ENCODE peak calls at places on chromosomes 7 and 10, in five cellular contexts. K, S, U, P and C are unnamed samples.

GRCh38 chr7:74527842-74528241 is 74.1 kb downstream of the GTF2IRD1 start:
- DNase-seq in S (no peak), K (no peak), P (no peak), U (no peak), C (no peak)

GRCh38 chr10:80158598-80159127 is 26.1 kb downstream of the PLAC9 start:
- DNase-seq in K (peak; percentile 92), S (peak; percentile 96), U (no peak), P (peak; percentile 94), C (no peak)

GRCh38 chr10:86172296-86172695 is 194.3 kb downstream of the GRID1 start:
- DNase-seq in K (no peak), P (no peak), U (no peak), S (no peak), C (no peak)

GRCh38 chr7:22248111-22248809 is 108.7 kb downstream of the RAPGEF5 start:
- DNase-seq in P (no peak), K (no peak), U (no peak), S (no peak), C (no peak)

GRCh38 chr10:67696029-67696428 is at the start of gene CTNNA3:
- DNase-seq in U (no peak), K (no peak), P (no peak), S (no peak), C (no peak)

GRCh38 chr7:88458931-88459330 is 152.2 kb upstream of the STEAP4 start:
- DNase-seq in S (no peak), U (no peak), P (no peak), K (no peak), C (no peak)

GRCh38 chr7:98295467-98296220 is 14.2 kb downstream of the BRI3 start:
- DNase-seq in P (no peak), U (no peak), S (peak; percentile 30), K (no peak), C (no peak)

GRCh38 chr10:69413221-69413865 is 3.4 kb downstream of the TACR2 start:
- DNase-seq in P (no peak), S (peak; percentile 90), K (no peak), U (no peak), C (no peak)

GRCh38 chr7:19143930-19144574 is 1.2 kb downstream of the FERD3L start:
- DNase-seq in K (no peak), P (no peak), U (no peak), S (peak; percentile 7), C (no peak)

GRCh38 chr10:54559498-54559897 is 241.5 kb downstream of the PCDH15 start:
- DNase-seq in U (no peak), P (no peak), K (no peak), S (no peak), C (no peak)

GRCh38 chr7:144842377-144842851 is 6.6 kb upstream of the TPK1 start:
- DNase-seq in P (no peak), U (peak; percentile 27), K (no peak), S (no peak), C (no peak)

GRCh38 chr7:94696981-94697670 is 41.2 kb upstream of the SGCE start:
- DNase-seq in S (peak; percentile 96), K (peak; percentile 82), P (peak; percentile 71), U (no peak), C (no peak)

GRCh38 chr7:130901209-130901783 is 167.3 kb upstream of the KLF14 start:
- DNase-seq in S (peak; percentile 98), P (no peak), K (peak; percentile 76), U (no peak), C (no peak)

GRCh38 chr10:58950618-58951017 is 225.8 kb upstream of the PHYHIPL start:
- DNase-seq in S (peak; percentile 69), U (no peak), P (no peak), K (no peak), C (no peak)

GRCh38 chr10:88064608-88065383 is 201.4 kb downstream of the PTEN start:
- DNase-seq in U (peak; percentile 71), K (no peak), P (peak; percentile 88), S (peak; percentile 67), C (peak; percentile 2)

GRCh38 chr7:2195403-2196246 is 37.1 kb downstream of the MAD1L1 start:
- DNase-seq in U (no peak), P (no peak), S (no peak), K (no peak), C (no peak)

GRCh38 chr10:20002657-20003056 is 186.4 kb downstream of the PLXDC2 start:
- DNase-seq in S (no peak), U (no peak), K (no peak), P (no peak), C (no peak)

GRCh38 chr10:20006169-20006870 is 190.1 kb downstream of the PLXDC2 start:
- DNase-seq in U (no peak), K (no peak), P (no peak), S (no peak), C (no peak)

GRCh38 chr10:20007426-20007825 is 191.2 kb downstream of the PLXDC2 start:
- DNase-seq in K (no peak), P (no peak), S (no peak), U (no peak), C (no peak)

GRCh38 chr10:20004087-20004523 is 187.9 kb downstream of the PLXDC2 start:
- DNase-seq in S (peak; percentile 19), K (no peak), P (no peak), U (peak; percentile 17), C (no peak)

DNA sequence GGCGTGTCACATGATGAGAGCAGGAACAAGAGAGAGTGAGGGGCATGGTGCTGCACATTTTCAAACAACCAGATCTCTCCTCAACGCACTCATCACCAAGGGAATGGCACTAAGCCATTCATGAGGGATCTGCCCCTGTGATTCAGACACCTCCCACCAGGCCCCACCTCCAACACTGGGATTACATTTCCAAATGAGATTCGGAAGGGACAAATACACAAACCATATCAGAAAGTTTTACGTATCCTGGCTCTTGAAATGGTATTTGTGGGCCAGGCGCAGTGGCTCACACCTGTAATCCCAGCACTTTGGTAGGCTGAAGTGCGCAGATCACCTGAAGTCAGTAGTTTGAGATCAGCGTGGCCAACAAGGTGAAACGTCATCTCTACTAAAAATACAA is 189.4 kb downstream of the PLXDC2 start:
- DNase-seq in S (no peak), K (no peak), U (no peak), P (no peak), C (no peak)
- H3K27ac ChIP-seq in S (no peak overlapping the region), K (no peak overlapping the region), U (no peak overlapping the region), P (no peak overlapping the region), C (no peak overlapping the region)

GRCh38 chr7:150382123-150382843 is 3.2 kb downstream of the ZNF775 start:
- DNase-seq in U (peak; percentile 80), K (no peak), P (no peak), S (no peak), C (no peak)
- H3K4me3 ChIP-seq in U (peak overlapping the region; percentile 56), K (no peak overlapping the region), P (no peak overlapping the region), S (no peak overlapping the region), C (no peak overlapping the region)

GRCh38 chr10:128318868-128319267 is 192.6 kb upstream of the MKI67 start:
- DNase-seq in U (no peak), P (no peak), K (no peak), S (no peak), C (no peak)

GRCh38 chr10:128316925-128317324 is 190.7 kb upstream of the MKI67 start:
- DNase-seq in K (no peak), U (no peak), S (no peak), P (no peak), C (no peak)

GRCh38 chr10:128314691-128315090 is 188.5 kb upstream of the MKI67 start:
- DNase-seq in U (no peak), S (no peak), K (no peak), P (no peak), C (no peak)

GRCh38 chr10:128316327-128316726 is 190.1 kb upstream of the MKI67 start:
- DNase-seq in K (no peak), P (no peak), U (no peak), S (no peak), C (no peak)

DNA sequence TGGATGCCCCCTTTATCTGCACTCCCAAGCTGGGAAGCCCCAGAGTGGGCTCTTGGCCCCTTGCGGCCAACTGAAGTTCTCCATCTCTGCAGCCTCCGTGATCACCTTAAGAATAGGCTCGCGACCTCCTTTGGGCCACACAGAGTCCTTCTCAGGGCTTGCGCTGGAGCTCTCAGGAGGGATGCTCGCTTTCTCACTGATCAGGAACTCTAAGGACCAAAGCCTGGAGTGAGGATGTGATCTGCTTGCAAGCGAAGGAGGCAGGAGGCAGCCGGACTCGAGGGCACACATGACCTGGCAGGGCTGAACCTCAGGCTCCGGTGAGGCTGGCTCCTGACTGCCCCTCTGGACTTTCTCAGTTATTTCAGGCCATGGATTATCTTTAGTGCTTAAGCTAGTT is 192.1 kb upstream of the MKI67 start:
- DNase-seq in P (no peak), S (no peak), K (no peak), U (no peak), C (no peak)
- H3K9me3 ChIP-seq in P (no peaks in the 10 kb centered on the region), S (no peaks in the 10 kb centered on the region), K (no peaks in the 10 kb centered on the region), U (no peaks in the 10 kb centered on the region), C (no peaks in the 10 kb centered on the region)

GRCh38 chr10:15370741-15371701 is at the start of gene FAM171A1:
- DNase-seq in P (no peak), S (peak; percentile 82), U (peak; percentile 73), K (no peak), C (peak; percentile 36)

GRCh38 chr10:15373199-15373598 is 2.1 kb upstream of the FAM171A1 start:
- DNase-seq in K (no peak), P (no peak), U (no peak), S (no peak), C (no peak)

GRCh38 chr10:15378569-15378968 is 7.5 kb upstream of the FAM171A1 start:
- DNase-seq in P (no peak), U (no peak), K (no peak), S (no peak), C (no peak)

GRCh38 chr10:15374156-15374555 is 3.1 kb upstream of the FAM171A1 start:
- DNase-seq in K (no peak), P (no peak), U (peak; percentile 80), S (no peak), C (no peak)

GRCh38 chr10:15374561-15374960 is 3.5 kb upstream of the FAM171A1 start:
- DNase-seq in K (no peak), P (no peak), U (no peak), S (no peak), C (no peak)
- H3K27ac ChIP-seq in K (no peak overlapping the region), P (no peak overlapping the region), U (peak overlapping the region; percentile 68), S (no peak overlapping the region), C (no peak overlapping the region)

GRCh38 chr7:150686030-150686626 is 622 bp downstream of the GIMAP2 start:
- DNase-seq in K (no peak), S (peak; percentile 22), P (no peak), U (no peak), C (no peak)
- H3K4me3 ChIP-seq in K (peak overlapping the region; percentile 42), S (peak overlapping the region; percentile 79), P (peak overlapping the region; percentile 45), U (peak overlapping the region; percentile 71), C (peak overlapping the region; percentile 61)

DNA sequence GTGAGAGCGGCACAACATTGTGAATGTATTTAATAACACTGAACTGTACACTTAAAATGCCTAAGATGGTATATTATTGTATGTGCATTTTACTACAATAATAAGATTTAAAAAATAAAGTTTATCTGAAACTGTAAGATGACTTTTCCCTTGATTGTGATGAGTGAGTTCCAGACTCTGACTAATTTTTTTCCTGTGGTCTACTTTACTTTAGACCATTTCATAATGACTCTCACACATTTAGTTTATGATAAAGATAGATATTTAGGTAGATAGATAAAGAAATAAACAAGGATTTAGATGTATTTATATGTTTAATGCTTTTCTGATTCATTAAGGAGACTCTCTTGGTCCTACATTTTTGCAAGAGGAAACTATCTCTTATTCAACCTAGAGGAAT is 835.9 kb upstream of the SORCS1 start:
- DNase-seq in P (no peak), S (peak; percentile 9), K (no peak), U (no peak), C (no peak)
- H3K9me3 ChIP-seq in P (no peaks in the 10 kb centered on the region), S (no peaks in the 10 kb centered on the region), K (no peaks in the 10 kb centered on the region), U (no peaks in the 10 kb centered on the region), C (no peaks in the 10 kb centered on the region)